ENCODE peak calls at places on chromosome 20, in ten cellular contexts. One of them, this sample, is unnamed.

GRCh38 chr20:36098364-36098763 is 56.2 kb upstream of the EPB41L1 start:
- DNase-seq in HEK293T: no peak
- DNase-seq in NCI-H2081: no peak
- DNase-seq in fibroblast of the conjunctiva: peak
- DNase-seq in stimulated activated CD8-positive, alpha-beta memory T cell treated with anti-CD3 and anti-CD28 coated beads, Interleukin-15, amount 100 ng/mL, for 1 hour: no peak
- DNase-seq in HTR-8/SVneo: no peak
- DNase-seq in GM03348: no peak
- DNase-seq in A549: no peak
- DNase-seq in EH: peak
- DNase-seq in stimulated activated CD4-positive, alpha-beta T cell treated with anti-CD3 and anti-CD28 coated beads, Interleukin-15, amount 100 ng/mL, for 1 hour: no peak
- DNase-seq in this sample: peak

GRCh38 chr20:51442602-51443001 is 99.9 kb downstream of the NFATC2 start:
- DNase-seq in stimulated activated CD4-positive, alpha-beta T cell treated with anti-CD3 and anti-CD28 coated beads, Interleukin-15, amount 100 ng/mL, for 1 hour: no peak
- DNase-seq in EH: no peak
- DNase-seq in A549: no peak
- DNase-seq in GM03348: no peak
- DNase-seq in HTR-8/SVneo: no peak
- DNase-seq in stimulated activated CD8-positive, alpha-beta memory T cell treated with anti-CD3 and anti-CD28 coated beads, Interleukin-15, amount 100 ng/mL, for 1 hour: no peak
- DNase-seq in HEK293T: no peak
- DNase-seq in NCI-H2081: no peak
- DNase-seq in fibroblast of the conjunctiva: no peak
- DNase-seq in this sample: peak

GRCh38 chr20:1949711-1950110 is 44.1 kb downstream of the PDYN start:
- DNase-seq in EH: no peak
- DNase-seq in A549: no peak
- DNase-seq in fibroblast of the conjunctiva: no peak
- DNase-seq in HEK293T: no peak
- DNase-seq in HTR-8/SVneo: no peak
- DNase-seq in NCI-H2081: no peak
- DNase-seq in GM03348: no peak
- DNase-seq in stimulated activated CD4-positive, alpha-beta T cell treated with anti-CD3 and anti-CD28 coated beads, Interleukin-15, amount 100 ng/mL, for 1 hour: no peak
- DNase-seq in stimulated activated CD8-positive, alpha-beta memory T cell treated with anti-CD3 and anti-CD28 coated beads, Interleukin-15, amount 100 ng/mL, for 1 hour: no peak
- DNase-seq in this sample: no peak

GRCh38 chr20:11445161-11445560 is 472.5 kb upstream of the BTBD3 start:
- DNase-seq in fibroblast of the conjunctiva: no peak
- DNase-seq in GM03348: no peak
- DNase-seq in EH: no peak
- DNase-seq in stimulated activated CD4-positive, alpha-beta T cell treated with anti-CD3 and anti-CD28 coated beads, Interleukin-15, amount 100 ng/mL, for 1 hour: no peak
- DNase-seq in HTR-8/SVneo: no peak
- DNase-seq in NCI-H2081: no peak
- DNase-seq in stimulated activated CD8-positive, alpha-beta memory T cell treated with anti-CD3 and anti-CD28 coated beads, Interleukin-15, amount 100 ng/mL, for 1 hour: no peak
- DNase-seq in A549: no peak
- DNase-seq in HEK293T: no peak
- DNase-seq in this sample: no peak

GRCh38 chr20:41367393-41367695 is 726 bp upstream of the EMILIN3 start:
- DNase-seq in stimulated activated CD4-positive, alpha-beta T cell treated with anti-CD3 and anti-CD28 coated beads, Interleukin-15, amount 100 ng/mL, for 1 hour: no peak
- DNase-seq in EH: no peak
- DNase-seq in NCI-H2081: no peak
- DNase-seq in GM03348: no peak
- DNase-seq in HEK293T: no peak
- DNase-seq in fibroblast of the conjunctiva: no peak
- DNase-seq in stimulated activated CD8-positive, alpha-beta memory T cell treated with anti-CD3 and anti-CD28 coated beads, Interleukin-15, amount 100 ng/mL, for 1 hour: no peak
- DNase-seq in A549: no peak
- DNase-seq in HTR-8/SVneo: no peak
- DNase-seq in this sample: no peak

GRCh38 chr20:59820204-59821041 is 113.0 kb downstream of the SYCP2 start:
- DNase-seq in fibroblast of the conjunctiva: no peak
- DNase-seq in A549: no peak
- DNase-seq in NCI-H2081: peak
- DNase-seq in HTR-8/SVneo: no peak
- DNase-seq in HEK293T: no peak
- DNase-seq in EH: no peak
- DNase-seq in stimulated activated CD8-positive, alpha-beta memory T cell treated with anti-CD3 and anti-CD28 coated beads, Interleukin-15, amount 100 ng/mL, for 1 hour: no peak
- DNase-seq in GM03348: no peak
- DNase-seq in stimulated activated CD4-positive, alpha-beta T cell treated with anti-CD3 and anti-CD28 coated beads, Interleukin-15, amount 100 ng/mL, for 1 hour: no peak
- DNase-seq in this sample: no peak

GRCh38 chr20:43824699-43825402 is 89.8 kb upstream of the TOX2 start:
- DNase-seq in EH: peak
- DNase-seq in HEK293T: no peak
- DNase-seq in fibroblast of the conjunctiva: no peak
- DNase-seq in NCI-H2081: no peak
- DNase-seq in stimulated activated CD8-positive, alpha-beta memory T cell treated with anti-CD3 and anti-CD28 coated beads, Interleukin-15, amount 100 ng/mL, for 1 hour: no peak
- DNase-seq in stimulated activated CD4-positive, alpha-beta T cell treated with anti-CD3 and anti-CD28 coated beads, Interleukin-15, amount 100 ng/mL, for 1 hour: no peak
- DNase-seq in A549: no peak
- DNase-seq in HTR-8/SVneo: no peak
- DNase-seq in GM03348: peak
- DNase-seq in this sample: peak

GRCh38 chr20:58833921-58834320 is 16.8 kb downstream of the GNAS-AS1 start:
- DNase-seq in fibroblast of the conjunctiva: no peak
- DNase-seq in stimulated activated CD4-positive, alpha-beta T cell treated with anti-CD3 and anti-CD28 coated beads, Interleukin-15, amount 100 ng/mL, for 1 hour: no peak
- DNase-seq in EH: no peak
- DNase-seq in GM03348: no peak
- DNase-seq in HEK293T: no peak
- DNase-seq in A549: no peak
- DNase-seq in HTR-8/SVneo: no peak
- DNase-seq in stimulated activated CD8-positive, alpha-beta memory T cell treated with anti-CD3 and anti-CD28 coated beads, Interleukin-15, amount 100 ng/mL, for 1 hour: no peak
- DNase-seq in NCI-H2081: no peak
- DNase-seq in this sample: no peak

GRCh38 chr20:1800777-1801176 is 94.4 kb upstream of the SIRPA start:
- DNase-seq in stimulated activated CD8-positive, alpha-beta memory T cell treated with anti-CD3 and anti-CD28 coated beads, Interleukin-15, amount 100 ng/mL, for 1 hour: no peak
- DNase-seq in GM03348: peak
- DNase-seq in stimulated activated CD4-positive, alpha-beta T cell treated with anti-CD3 and anti-CD28 coated beads, Interleukin-15, amount 100 ng/mL, for 1 hour: no peak
- DNase-seq in NCI-H2081: no peak
- DNase-seq in HTR-8/SVneo: no peak
- DNase-seq in EH: peak
- DNase-seq in A549: peak
- DNase-seq in fibroblast of the conjunctiva: no peak
- DNase-seq in HEK293T: no peak
- DNase-seq in this sample: no peak

GRCh38 chr20:31607640-31608255 is 2.7 kb downstream of the ID1 start:
- DNase-seq in GM03348: no peak
- DNase-seq in stimulated activated CD8-positive, alpha-beta memory T cell treated with anti-CD3 and anti-CD28 coated beads, Interleukin-15, amount 100 ng/mL, for 1 hour: no peak
- DNase-seq in A549: peak
- DNase-seq in EH: peak
- DNase-seq in NCI-H2081: peak
- DNase-seq in HEK293T: no peak
- DNase-seq in stimulated activated CD4-positive, alpha-beta T cell treated with anti-CD3 and anti-CD28 coated beads, Interleukin-15, amount 100 ng/mL, for 1 hour: no peak
- DNase-seq in HTR-8/SVneo: no peak
- DNase-seq in fibroblast of the conjunctiva: no peak
- DNase-seq in this sample: no peak

GRCh38 chr20:25600632-25601031 is 15.3 kb upstream of the NINL start:
- DNase-seq in HEK293T: no peak
- DNase-seq in GM03348: no peak
- DNase-seq in NCI-H2081: no peak
- DNase-seq in stimulated activated CD8-positive, alpha-beta memory T cell treated with anti-CD3 and anti-CD28 coated beads, Interleukin-15, amount 100 ng/mL, for 1 hour: no peak
- DNase-seq in EH: peak
- DNase-seq in fibroblast of the conjunctiva: no peak
- DNase-seq in HTR-8/SVneo: no peak
- DNase-seq in stimulated activated CD4-positive, alpha-beta T cell treated with anti-CD3 and anti-CD28 coated beads, Interleukin-15, amount 100 ng/mL, for 1 hour: no peak
- DNase-seq in A549: no peak
- DNase-seq in this sample: no peak

GRCh38 chr20:3011752-3012151 is 31.7 kb upstream of the GNRH2 start:
- DNase-seq in fibroblast of the conjunctiva: no peak
- DNase-seq in HEK293T: no peak
- DNase-seq in HTR-8/SVneo: no peak
- DNase-seq in NCI-H2081: no peak
- DNase-seq in stimulated activated CD8-positive, alpha-beta memory T cell treated with anti-CD3 and anti-CD28 coated beads, Interleukin-15, amount 100 ng/mL, for 1 hour: no peak
- DNase-seq in EH: no peak
- DNase-seq in stimulated activated CD4-positive, alpha-beta T cell treated with anti-CD3 and anti-CD28 coated beads, Interleukin-15, amount 100 ng/mL, for 1 hour: no peak
- DNase-seq in A549: no peak
- DNase-seq in GM03348: no peak
- DNase-seq in this sample: no peak

GRCh38 chr20:63767456-63767855 is 27.9 kb downstream of the SLC2A4RG start:
- DNase-seq in NCI-H2081: no peak
- DNase-seq in GM03348: no peak
- DNase-seq in HTR-8/SVneo: no peak
- DNase-seq in EH: no peak
- DNase-seq in stimulated activated CD4-positive, alpha-beta T cell treated with anti-CD3 and anti-CD28 coated beads, Interleukin-15, amount 100 ng/mL, for 1 hour: no peak
- DNase-seq in stimulated activated CD8-positive, alpha-beta memory T cell treated with anti-CD3 and anti-CD28 coated beads, Interleukin-15, amount 100 ng/mL, for 1 hour: no peak
- DNase-seq in fibroblast of the conjunctiva: no peak
- DNase-seq in A549: no peak
- DNase-seq in HEK293T: no peak
- DNase-seq in this sample: no peak

GRCh38 chr20:483791-484644 is 21.7 kb upstream of the TBC1D20 start:
- DNase-seq in stimulated activated CD8-positive, alpha-beta memory T cell treated with anti-CD3 and anti-CD28 coated beads, Interleukin-15, amount 100 ng/mL, for 1 hour: no peak
- DNase-seq in NCI-H2081: peak
- DNase-seq in A549: no peak
- DNase-seq in fibroblast of the conjunctiva: no peak
- DNase-seq in GM03348: no peak
- DNase-seq in HTR-8/SVneo: no peak
- DNase-seq in stimulated activated CD4-positive, alpha-beta T cell treated with anti-CD3 and anti-CD28 coated beads, Interleukin-15, amount 100 ng/mL, for 1 hour: no peak
- DNase-seq in EH: no peak
- DNase-seq in HEK293T: no peak
- DNase-seq in this sample: no peak

GRCh38 chr20:2382833-2383232 is 2.1 kb downstream of the TGM6 start:
- DNase-seq in HTR-8/SVneo: no peak
- DNase-seq in NCI-H2081: no peak
- DNase-seq in GM03348: no peak
- DNase-seq in EH: peak
- DNase-seq in stimulated activated CD4-positive, alpha-beta T cell treated with anti-CD3 and anti-CD28 coated beads, Interleukin-15, amount 100 ng/mL, for 1 hour: no peak
- DNase-seq in fibroblast of the conjunctiva: no peak
- DNase-seq in A549: no peak
- DNase-seq in stimulated activated CD8-positive, alpha-beta memory T cell treated with anti-CD3 and anti-CD28 coated beads, Interleukin-15, amount 100 ng/mL, for 1 hour: no peak
- DNase-seq in HEK293T: no peak
- DNase-seq in this sample: peak

GRCh38 chr20:33666293-33667244 is at the start of gene ACTL10:
- DNase-seq in stimulated activated CD4-positive, alpha-beta T cell treated with anti-CD3 and anti-CD28 coated beads, Interleukin-15, amount 100 ng/mL, for 1 hour: peak
- DNase-seq in EH: peak
- DNase-seq in HEK293T: peak
- DNase-seq in NCI-H2081: peak
- DNase-seq in GM03348: peak
- DNase-seq in A549: no peak
- DNase-seq in stimulated activated CD8-positive, alpha-beta memory T cell treated with anti-CD3 and anti-CD28 coated beads, Interleukin-15, amount 100 ng/mL, for 1 hour: peak
- DNase-seq in fibroblast of the conjunctiva: peak
- DNase-seq in HTR-8/SVneo: no peak
- DNase-seq in this sample: peak

GRCh38 chr20:23244207-23244915 is 106.2 kb upstream of the NXT1 start:
- DNase-seq in NCI-H2081: no peak
- DNase-seq in EH: peak
- DNase-seq in A549: no peak
- DNase-seq in fibroblast of the conjunctiva: no peak
- DNase-seq in HTR-8/SVneo: no peak
- DNase-seq in stimulated activated CD4-positive, alpha-beta T cell treated with anti-CD3 and anti-CD28 coated beads, Interleukin-15, amount 100 ng/mL, for 1 hour: no peak
- DNase-seq in HEK293T: no peak
- DNase-seq in GM03348: peak
- DNase-seq in stimulated activated CD8-positive, alpha-beta memory T cell treated with anti-CD3 and anti-CD28 coated beads, Interleukin-15, amount 100 ng/mL, for 1 hour: no peak
- DNase-seq in this sample: peak

GRCh38 chr20:37218431-37218830 is 39.1 kb upstream of the MROH8 start:
- DNase-seq in A549: no peak
- DNase-seq in fibroblast of the conjunctiva: no peak
- DNase-seq in HTR-8/SVneo: no peak
- DNase-seq in stimulated activated CD4-positive, alpha-beta T cell treated with anti-CD3 and anti-CD28 coated beads, Interleukin-15, amount 100 ng/mL, for 1 hour: no peak
- DNase-seq in EH: peak
- DNase-seq in NCI-H2081: no peak
- DNase-seq in HEK293T: no peak
- DNase-seq in stimulated activated CD8-positive, alpha-beta memory T cell treated with anti-CD3 and anti-CD28 coated beads, Interleukin-15, amount 100 ng/mL, for 1 hour: no peak
- DNase-seq in GM03348: no peak
- DNase-seq in this sample: no peak

GRCh38 chr20:46558511-46558959 is 8.1 kb upstream of the OCSTAMP start:
- DNase-seq in stimulated activated CD4-positive, alpha-beta T cell treated with anti-CD3 and anti-CD28 coated beads, Interleukin-15, amount 100 ng/mL, for 1 hour: no peak
- DNase-seq in NCI-H2081: no peak
- DNase-seq in HTR-8/SVneo: peak
- DNase-seq in A549: peak
- DNase-seq in EH: peak
- DNase-seq in GM03348: peak
- DNase-seq in HEK293T: no peak
- DNase-seq in fibroblast of the conjunctiva: peak
- DNase-seq in stimulated activated CD8-positive, alpha-beta memory T cell treated with anti-CD3 and anti-CD28 coated beads, Interleukin-15, amount 100 ng/mL, for 1 hour: no peak
- DNase-seq in this sample: peak

GRCh38 chr20:22821081-22821480 is 214.0 kb upstream of the SSTR4 start:
- DNase-seq in fibroblast of the conjunctiva: no peak
- DNase-seq in HEK293T: no peak
- DNase-seq in A549: no peak
- DNase-seq in HTR-8/SVneo: no peak
- DNase-seq in EH: no peak
- DNase-seq in stimulated activated CD4-positive, alpha-beta T cell treated with anti-CD3 and anti-CD28 coated beads, Interleukin-15, amount 100 ng/mL, for 1 hour: no peak
- DNase-seq in GM03348: no peak
- DNase-seq in NCI-H2081: no peak
- DNase-seq in stimulated activated CD8-positive, alpha-beta memory T cell treated with anti-CD3 and anti-CD28 coated beads, Interleukin-15, amount 100 ng/mL, for 1 hour: no peak
- DNase-seq in this sample: no peak

GRCh38 chr20:9837634-9838033 is 1.2 kb downstream of the PAK5 start:
- DNase-seq in HEK293T: no peak
- DNase-seq in A549: no peak
- DNase-seq in NCI-H2081: peak
- DNase-seq in HTR-8/SVneo: no peak
- DNase-seq in GM03348: no peak
- DNase-seq in EH: no peak
- DNase-seq in stimulated activated CD8-positive, alpha-beta memory T cell treated with anti-CD3 and anti-CD28 coated beads, Interleukin-15, amount 100 ng/mL, for 1 hour: no peak
- DNase-seq in stimulated activated CD4-positive, alpha-beta T cell treated with anti-CD3 and anti-CD28 coated beads, Interleukin-15, amount 100 ng/mL, for 1 hour: no peak
- DNase-seq in fibroblast of the conjunctiva: no peak
- DNase-seq in this sample: no peak

GRCh38 chr20:5153612-5154542 is 27.1 kb downstream of the CDS2 start:
- DNase-seq in stimulated activated CD4-positive, alpha-beta T cell treated with anti-CD3 and anti-CD28 coated beads, Interleukin-15, amount 100 ng/mL, for 1 hour: no peak
- DNase-seq in stimulated activated CD8-positive, alpha-beta memory T cell treated with anti-CD3 and anti-CD28 coated beads, Interleukin-15, amount 100 ng/mL, for 1 hour: no peak
- DNase-seq in fibroblast of the conjunctiva: no peak
- DNase-seq in A549: no peak
- DNase-seq in HEK293T: no peak
- DNase-seq in EH: peak
- DNase-seq in HTR-8/SVneo: no peak
- DNase-seq in NCI-H2081: no peak
- DNase-seq in GM03348: no peak
- DNase-seq in this sample: no peak

GRCh38 chr20:2946988-2947961 is 74.0 kb downstream of the PTPRA start:
- DNase-seq in fibroblast of the conjunctiva: peak
- DNase-seq in stimulated activated CD8-positive, alpha-beta memory T cell treated with anti-CD3 and anti-CD28 coated beads, Interleukin-15, amount 100 ng/mL, for 1 hour: no peak
- DNase-seq in NCI-H2081: peak
- DNase-seq in HEK293T: peak
- DNase-seq in A549: no peak
- DNase-seq in EH: peak
- DNase-seq in HTR-8/SVneo: no peak
- DNase-seq in stimulated activated CD4-positive, alpha-beta T cell treated with anti-CD3 and anti-CD28 coated beads, Interleukin-15, amount 100 ng/mL, for 1 hour: no peak
- DNase-seq in GM03348: no peak
- DNase-seq in this sample: no peak

GRCh38 chr20:33843854-33844253 is 32.7 kb downstream of the CHMP4B start:
- DNase-seq in EH: no peak
- DNase-seq in HEK293T: no peak
- DNase-seq in NCI-H2081: no peak
- DNase-seq in stimulated activated CD8-positive, alpha-beta memory T cell treated with anti-CD3 and anti-CD28 coated beads, Interleukin-15, amount 100 ng/mL, for 1 hour: no peak
- DNase-seq in stimulated activated CD4-positive, alpha-beta T cell treated with anti-CD3 and anti-CD28 coated beads, Interleukin-15, amount 100 ng/mL, for 1 hour: no peak
- DNase-seq in GM03348: no peak
- DNase-seq in fibroblast of the conjunctiva: no peak
- DNase-seq in A549: no peak
- DNase-seq in HTR-8/SVneo: no peak
- DNase-seq in this sample: no peak

GRCh38 chr20:52041966-52042365 is 149.6 kb downstream of the ZFP64 start:
- DNase-seq in GM03348: no peak
- DNase-seq in stimulated activated CD4-positive, alpha-beta T cell treated with anti-CD3 and anti-CD28 coated beads, Interleukin-15, amount 100 ng/mL, for 1 hour: no peak
- DNase-seq in HEK293T: no peak
- DNase-seq in fibroblast of the conjunctiva: no peak
- DNase-seq in HTR-8/SVneo: no peak
- DNase-seq in NCI-H2081: no peak
- DNase-seq in stimulated activated CD8-positive, alpha-beta memory T cell treated with anti-CD3 and anti-CD28 coated beads, Interleukin-15, amount 100 ng/mL, for 1 hour: no peak
- DNase-seq in A549: no peak
- DNase-seq in EH: no peak
- DNase-seq in this sample: no peak

GRCh38 chr20:15918631-15919030 is 654.6 kb downstream of the KIF16B start:
- DNase-seq in stimulated activated CD4-positive, alpha-beta T cell treated with anti-CD3 and anti-CD28 coated beads, Interleukin-15, amount 100 ng/mL, for 1 hour: no peak
- DNase-seq in stimulated activated CD8-positive, alpha-beta memory T cell treated with anti-CD3 and anti-CD28 coated beads, Interleukin-15, amount 100 ng/mL, for 1 hour: no peak
- DNase-seq in HEK293T: no peak
- DNase-seq in HTR-8/SVneo: no peak
- DNase-seq in EH: no peak
- DNase-seq in fibroblast of the conjunctiva: no peak
- DNase-seq in NCI-H2081: no peak
- DNase-seq in A549: no peak
- DNase-seq in GM03348: no peak
- DNase-seq in this sample: no peak

GRCh38 chr20:7195704-7196103 is 428.2 kb downstream of the BMP2 start:
- DNase-seq in EH: no peak
- DNase-seq in NCI-H2081: no peak
- DNase-seq in HEK293T: no peak
- DNase-seq in HTR-8/SVneo: no peak
- DNase-seq in stimulated activated CD4-positive, alpha-beta T cell treated with anti-CD3 and anti-CD28 coated beads, Interleukin-15, amount 100 ng/mL, for 1 hour: no peak
- DNase-seq in A549: no peak
- DNase-seq in GM03348: no peak
- DNase-seq in stimulated activated CD8-positive, alpha-beta memory T cell treated with anti-CD3 and anti-CD28 coated beads, Interleukin-15, amount 100 ng/mL, for 1 hour: no peak
- DNase-seq in fibroblast of the conjunctiva: peak
- DNase-seq in this sample: peak

GRCh38 chr20:8232332-8232731 is 100.3 kb downstream of the PLCB1 start:
- DNase-seq in A549: no peak
- DNase-seq in stimulated activated CD8-positive, alpha-beta memory T cell treated with anti-CD3 and anti-CD28 coated beads, Interleukin-15, amount 100 ng/mL, for 1 hour: no peak
- DNase-seq in HEK293T: no peak
- DNase-seq in NCI-H2081: no peak
- DNase-seq in fibroblast of the conjunctiva: no peak
- DNase-seq in GM03348: no peak
- DNase-seq in EH: no peak
- DNase-seq in stimulated activated CD4-positive, alpha-beta T cell treated with anti-CD3 and anti-CD28 coated beads, Interleukin-15, amount 100 ng/mL, for 1 hour: no peak
- DNase-seq in HTR-8/SVneo: no peak
- DNase-seq in this sample: no peak